ENCODE peak calls at places on chromosomes 6 and 20, in nine cellular contexts. One of them, this sample, is unnamed.

GRCh38 chr20:46872315-46873211 is 22.1 kb upstream of the EYA2 start:
- DNase-seq in NCI-H82: peak; percentile 47
- DNase-seq in PC-3: no peak
- DNase-seq in bronchial epithelial cell: peak; percentile 18
- DNase-seq in psoas muscle: no peak
- DNase-seq in EH: no peak
- DNase-seq in HTR-8/SVneo: no peak
- DNase-seq in T-cell: no peak
- DNase-seq in non-pigmented ciliary epithelial cell: no peak
- DNase-seq in this sample: no peak

GRCh38 chr6:54847799-54848597 is 1.4 kb downstream of the FAM83B start:
- DNase-seq in NCI-H82: no peak
- DNase-seq in PC-3: peak; percentile 94
- DNase-seq in bronchial epithelial cell: peak; percentile 97
- DNase-seq in psoas muscle: no peak
- DNase-seq in EH: peak; percentile 3
- DNase-seq in HTR-8/SVneo: peak; percentile 54
- DNase-seq in T-cell: no peak
- DNase-seq in non-pigmented ciliary epithelial cell: peak; percentile 1
- DNase-seq in this sample: peak; percentile 95

GRCh38 chr20:37223053-37223452 is 38.6 kb downstream of the GHRH start:
- DNase-seq in NCI-H82: peak; percentile 15
- DNase-seq in PC-3: peak; percentile 15
- DNase-seq in bronchial epithelial cell: peak; percentile 88
- DNase-seq in psoas muscle: no peak
- DNase-seq in EH: peak; percentile 91
- DNase-seq in HTR-8/SVneo: no peak
- DNase-seq in T-cell: no peak
- DNase-seq in non-pigmented ciliary epithelial cell: peak; percentile 82
- DNase-seq in this sample: peak; percentile 76

GRCh38 chr6:16154904-16155303 is 26.0 kb downstream of the MYLIP start:
- DNase-seq in NCI-H82: no peak
- DNase-seq in PC-3: peak; percentile 41
- DNase-seq in bronchial epithelial cell: peak; percentile 54
- DNase-seq in psoas muscle: peak; percentile 66
- DNase-seq in EH: peak; percentile 63
- DNase-seq in HTR-8/SVneo: no peak
- DNase-seq in T-cell: no peak
- DNase-seq in non-pigmented ciliary epithelial cell: no peak
- DNase-seq in this sample: peak; percentile 63

GRCh38 chr6:11324453-11325023 is 92.1 kb upstream of the NEDD9 start:
- DNase-seq in NCI-H82: no peak
- DNase-seq in PC-3: no peak
- DNase-seq in bronchial epithelial cell: no peak
- DNase-seq in psoas muscle: no peak
- DNase-seq in EH: no peak
- DNase-seq in HTR-8/SVneo: no peak
- DNase-seq in T-cell: no peak
- DNase-seq in non-pigmented ciliary epithelial cell: no peak
- DNase-seq in this sample: no peak

GRCh38 chr6:98384766-98385165 is 449.6 kb upstream of the POU3F2 start:
- DNase-seq in NCI-H82: peak; percentile 11
- DNase-seq in PC-3: no peak
- DNase-seq in bronchial epithelial cell: no peak
- DNase-seq in psoas muscle: no peak
- DNase-seq in EH: no peak
- DNase-seq in HTR-8/SVneo: no peak
- DNase-seq in T-cell: no peak
- DNase-seq in non-pigmented ciliary epithelial cell: no peak
- DNase-seq in this sample: no peak

GRCh38 chr6:905541-905940 is 212.6 kb upstream of the EXOC2 start:
- DNase-seq in NCI-H82: no peak
- DNase-seq in PC-3: no peak
- DNase-seq in bronchial epithelial cell: no peak
- DNase-seq in psoas muscle: no peak
- DNase-seq in EH: no peak
- DNase-seq in HTR-8/SVneo: no peak
- DNase-seq in T-cell: no peak
- DNase-seq in non-pigmented ciliary epithelial cell: no peak
- DNase-seq in this sample: no peak

GRCh38 chr6:12017876-12018401 is 5.8 kb downstream of the HIVEP1 start:
- DNase-seq in NCI-H82: no peak
- DNase-seq in PC-3: no peak
- DNase-seq in bronchial epithelial cell: no peak
- DNase-seq in psoas muscle: no peak
- DNase-seq in EH: no peak
- DNase-seq in HTR-8/SVneo: no peak
- DNase-seq in T-cell: no peak
- DNase-seq in non-pigmented ciliary epithelial cell: no peak
- DNase-seq in this sample: no peak

GRCh38 chr20:60085551-60086132 is 127.4 kb downstream of the CDH26 start:
- DNase-seq in NCI-H82: no peak
- DNase-seq in PC-3: no peak
- DNase-seq in bronchial epithelial cell: no peak
- DNase-seq in psoas muscle: no peak
- DNase-seq in EH: no peak
- DNase-seq in HTR-8/SVneo: no peak
- DNase-seq in T-cell: no peak
- DNase-seq in non-pigmented ciliary epithelial cell: no peak
- DNase-seq in this sample: no peak

GRCh38 chr6:104402572-104402971 is 457.1 kb downstream of the HACE1 start:
- DNase-seq in NCI-H82: no peak
- DNase-seq in PC-3: peak; percentile 76
- DNase-seq in bronchial epithelial cell: peak; percentile 20
- DNase-seq in psoas muscle: no peak
- DNase-seq in EH: peak; percentile 67
- DNase-seq in HTR-8/SVneo: no peak
- DNase-seq in T-cell: no peak
- DNase-seq in non-pigmented ciliary epithelial cell: no peak
- DNase-seq in this sample: no peak

GRCh38 chr6:88855521-88856152 is 107.8 kb downstream of the RNGTT start:
- DNase-seq in NCI-H82: peak; percentile 17
- DNase-seq in PC-3: peak; percentile 17
- DNase-seq in bronchial epithelial cell: peak; percentile 2
- DNase-seq in psoas muscle: no peak
- DNase-seq in EH: peak; percentile 5
- DNase-seq in HTR-8/SVneo: no peak
- DNase-seq in T-cell: no peak
- DNase-seq in non-pigmented ciliary epithelial cell: no peak
- DNase-seq in this sample: no peak

GRCh38 chr6:106104476-106104875 is 18.3 kb downstream of the PRDM1 start:
- DNase-seq in NCI-H82: no peak
- DNase-seq in PC-3: no peak
- DNase-seq in bronchial epithelial cell: no peak
- DNase-seq in psoas muscle: no peak
- DNase-seq in EH: no peak
- DNase-seq in HTR-8/SVneo: no peak
- DNase-seq in T-cell: no peak
- DNase-seq in non-pigmented ciliary epithelial cell: no peak
- DNase-seq in this sample: no peak

GRCh38 chr20:11917663-11918062 is at the start of gene BTBD3:
- DNase-seq in NCI-H82: peak; percentile 95
- DNase-seq in PC-3: no peak
- DNase-seq in bronchial epithelial cell: peak; percentile 77
- DNase-seq in psoas muscle: peak; percentile 41
- DNase-seq in EH: peak; percentile 52
- DNase-seq in HTR-8/SVneo: no peak
- DNase-seq in T-cell: no peak
- DNase-seq in non-pigmented ciliary epithelial cell: peak; percentile 19
- DNase-seq in this sample: peak; percentile 83

GRCh38 chr6:31780507-31781243 is 3.5 kb upstream of the VWA7 start:
- DNase-seq in NCI-H82: no peak
- DNase-seq in PC-3: no peak
- DNase-seq in bronchial epithelial cell: no peak
- DNase-seq in psoas muscle: no peak
- DNase-seq in EH: no peak
- DNase-seq in HTR-8/SVneo: no peak
- DNase-seq in T-cell: no peak
- DNase-seq in non-pigmented ciliary epithelial cell: no peak
- DNase-seq in this sample: no peak

GRCh38 chr6:110410534-110410933 is 4.8 kb downstream of the DDO start:
- DNase-seq in NCI-H82: no peak
- DNase-seq in PC-3: no peak
- DNase-seq in bronchial epithelial cell: no peak
- DNase-seq in psoas muscle: no peak
- DNase-seq in EH: no peak
- DNase-seq in HTR-8/SVneo: no peak
- DNase-seq in T-cell: no peak
- DNase-seq in non-pigmented ciliary epithelial cell: no peak
- DNase-seq in this sample: no peak

GRCh38 chr6:140101367-140101766 is 726.9 kb upstream of the CITED2 start:
- DNase-seq in NCI-H82: no peak
- DNase-seq in PC-3: no peak
- DNase-seq in bronchial epithelial cell: no peak
- DNase-seq in psoas muscle: no peak
- DNase-seq in EH: peak; percentile 72
- DNase-seq in HTR-8/SVneo: no peak
- DNase-seq in T-cell: no peak
- DNase-seq in non-pigmented ciliary epithelial cell: no peak
- DNase-seq in this sample: no peak

GRCh38 chr20:32476684-32477593 is 108.2 kb downstream of the NOL4L start:
- DNase-seq in NCI-H82: no peak
- DNase-seq in PC-3: no peak
- DNase-seq in bronchial epithelial cell: no peak
- DNase-seq in psoas muscle: no peak
- DNase-seq in EH: no peak
- DNase-seq in HTR-8/SVneo: no peak
- DNase-seq in T-cell: no peak
- DNase-seq in non-pigmented ciliary epithelial cell: no peak
- DNase-seq in this sample: no peak

GRCh38 chr20:2865630-2866029 is 7.7 kb upstream of the PTPRA start:
- DNase-seq in NCI-H82: peak; percentile 14
- DNase-seq in PC-3: no peak
- DNase-seq in bronchial epithelial cell: no peak
- DNase-seq in psoas muscle: no peak
- DNase-seq in EH: no peak
- DNase-seq in HTR-8/SVneo: no peak
- DNase-seq in T-cell: peak; percentile 50
- DNase-seq in non-pigmented ciliary epithelial cell: no peak
- DNase-seq in this sample: no peak

GRCh38 chr20:13029687-13030510 is 21.1 kb downstream of the SPTLC3 start:
- DNase-seq in NCI-H82: no peak
- DNase-seq in PC-3: peak; percentile 99
- DNase-seq in bronchial epithelial cell: peak; percentile 98
- DNase-seq in psoas muscle: peak; percentile 15
- DNase-seq in EH: peak; percentile 61
- DNase-seq in HTR-8/SVneo: peak; percentile 32
- DNase-seq in T-cell: no peak
- DNase-seq in non-pigmented ciliary epithelial cell: peak; percentile 84
- DNase-seq in this sample: peak; percentile 95

GRCh38 chr6:168418631-168419250 is 22.2 kb upstream of the SMOC2 start:
- DNase-seq in NCI-H82: no peak
- DNase-seq in PC-3: no peak
- DNase-seq in bronchial epithelial cell: no peak
- DNase-seq in psoas muscle: no peak
- DNase-seq in EH: no peak
- DNase-seq in HTR-8/SVneo: no peak
- DNase-seq in T-cell: no peak
- DNase-seq in non-pigmented ciliary epithelial cell: no peak
- DNase-seq in this sample: no peak

GRCh38 chr20:47360489-47361267 is 4.2 kb upstream of the ZMYND8 start:
- DNase-seq in NCI-H82: peak; percentile 88
- DNase-seq in PC-3: peak; percentile 89
- DNase-seq in bronchial epithelial cell: peak; percentile 81
- DNase-seq in psoas muscle: peak; percentile 87
- DNase-seq in EH: peak; percentile 94
- DNase-seq in HTR-8/SVneo: peak; percentile 86
- DNase-seq in T-cell: no peak
- DNase-seq in non-pigmented ciliary epithelial cell: peak; percentile 83
- DNase-seq in this sample: peak; percentile 88

GRCh38 chr20:38617830-38618196 is 16.2 kb downstream of the ARHGAP40 start:
- DNase-seq in NCI-H82: no peak
- DNase-seq in PC-3: no peak
- DNase-seq in bronchial epithelial cell: no peak
- DNase-seq in psoas muscle: no peak
- DNase-seq in EH: no peak
- DNase-seq in HTR-8/SVneo: no peak
- DNase-seq in T-cell: no peak
- DNase-seq in non-pigmented ciliary epithelial cell: no peak
- DNase-seq in this sample: no peak

GRCh38 chr6:21992178-21992967 is 304.5 kb downstream of the PRL start:
- DNase-seq in NCI-H82: peak; percentile 91
- DNase-seq in PC-3: peak; percentile 64
- DNase-seq in bronchial epithelial cell: peak; percentile 63
- DNase-seq in psoas muscle: no peak
- DNase-seq in EH: peak; percentile 85
- DNase-seq in HTR-8/SVneo: peak; percentile 53
- DNase-seq in T-cell: no peak
- DNase-seq in non-pigmented ciliary epithelial cell: peak; percentile 68
- DNase-seq in this sample: peak; percentile 42

GRCh38 chr6:150959071-150959637 is 93.7 kb downstream of the MTHFD1L start:
- DNase-seq in NCI-H82: no peak
- DNase-seq in PC-3: no peak
- DNase-seq in bronchial epithelial cell: no peak
- DNase-seq in psoas muscle: no peak
- DNase-seq in EH: peak; percentile 15
- DNase-seq in HTR-8/SVneo: no peak
- DNase-seq in T-cell: no peak
- DNase-seq in non-pigmented ciliary epithelial cell: no peak
- DNase-seq in this sample: no peak

GRCh38 chr6:92459606-92460005 is 959.8 kb downstream of the EPHA7 start:
- DNase-seq in NCI-H82: no peak
- DNase-seq in PC-3: no peak
- DNase-seq in bronchial epithelial cell: no peak
- DNase-seq in psoas muscle: no peak
- DNase-seq in EH: no peak
- DNase-seq in HTR-8/SVneo: no peak
- DNase-seq in T-cell: no peak
- DNase-seq in non-pigmented ciliary epithelial cell: no peak
- DNase-seq in this sample: no peak

GRCh38 chr6:30113843-30114242 is 953 bp upstream of the TRIM31 start:
- DNase-seq in NCI-H82: no peak
- DNase-seq in PC-3: no peak
- DNase-seq in bronchial epithelial cell: no peak
- DNase-seq in psoas muscle: no peak
- DNase-seq in EH: no peak
- DNase-seq in HTR-8/SVneo: no peak
- DNase-seq in T-cell: no peak
- DNase-seq in non-pigmented ciliary epithelial cell: no peak
- DNase-seq in this sample: no peak

GRCh38 chr6:90005048-90005827 is 111.0 kb downstream of the GJA10 start:
- DNase-seq in NCI-H82: no peak
- DNase-seq in PC-3: no peak
- DNase-seq in bronchial epithelial cell: no peak
- DNase-seq in psoas muscle: peak; percentile 61
- DNase-seq in EH: no peak
- DNase-seq in HTR-8/SVneo: no peak
- DNase-seq in T-cell: no peak
- DNase-seq in non-pigmented ciliary epithelial cell: no peak
- DNase-seq in this sample: no peak

GRCh38 chr6:5713519-5713918 is 293.2 kb downstream of the NRN1 start:
- DNase-seq in NCI-H82: no peak
- DNase-seq in PC-3: no peak
- DNase-seq in bronchial epithelial cell: no peak
- DNase-seq in psoas muscle: no peak
- DNase-seq in EH: no peak
- DNase-seq in HTR-8/SVneo: no peak
- DNase-seq in T-cell: no peak
- DNase-seq in non-pigmented ciliary epithelial cell: no peak
- DNase-seq in this sample: no peak

GRCh38 chr6:8707369-8707768 is 272.0 kb upstream of the SLC35B3 start:
- DNase-seq in NCI-H82: peak; percentile 2
- DNase-seq in PC-3: no peak
- DNase-seq in bronchial epithelial cell: no peak
- DNase-seq in psoas muscle: no peak
- DNase-seq in EH: no peak
- DNase-seq in HTR-8/SVneo: no peak
- DNase-seq in T-cell: no peak
- DNase-seq in non-pigmented ciliary epithelial cell: no peak
- DNase-seq in this sample: no peak

GRCh38 chr20:10167025-10167424 is 51.6 kb upstream of the SNAP25 start:
- DNase-seq in NCI-H82: no peak
- DNase-seq in PC-3: no peak
- DNase-seq in bronchial epithelial cell: no peak
- DNase-seq in psoas muscle: no peak
- DNase-seq in EH: no peak
- DNase-seq in HTR-8/SVneo: no peak
- DNase-seq in T-cell: no peak
- DNase-seq in non-pigmented ciliary epithelial cell: no peak
- DNase-seq in this sample: no peak

GRCh38 chr20:35831029-35831428 is 59.2 kb downstream of the PHF20 start:
- DNase-seq in NCI-H82: no peak
- DNase-seq in PC-3: peak; percentile 54
- DNase-seq in bronchial epithelial cell: peak; percentile 37
- DNase-seq in psoas muscle: no peak
- DNase-seq in EH: peak; percentile 64
- DNase-seq in HTR-8/SVneo: no peak
- DNase-seq in T-cell: no peak
- DNase-seq in non-pigmented ciliary epithelial cell: no peak
- DNase-seq in this sample: peak; percentile 49